ENCODE peak calls at places on chromosome 19, in six cellular contexts. W is neuronal stem cell, M is H1, D is IMR-90, J is H9, P is mesenchymal stem cell. F is an unnamed sample.
A peak's percentile ranks its signal among the peaks of the same experiment; 100 is the strongest.

GRCh38 chr19:2546128-2547032 is 70.5 kb downstream of the GADD45B start:
- DNase-seq in W (peak; percentile 67), M (no peak), D (no peak), J (peak; percentile 78), P (peak; percentile 86), F (peak; percentile 64)

GRCh38 chr19:32220951-32221350 is 124.5 kb upstream of the ZNF507 start:
- DNase-seq in W (no peak), M (no peak), D (no peak), J (no peak), P (no peak), F (no peak)

GRCh38 chr19:40228863-40229262 is 2.4 kb upstream of the CCNP start:
- DNase-seq in W (no peak), M (no peak), D (no peak), J (no peak), P (no peak), F (no peak)

GRCh38 chr19:17448190-17448967 is at the start of gene TMEM221:
- DNase-seq in W (no peak), M (no peak), D (no peak), J (peak; percentile 71), P (peak; percentile 44), F (peak; percentile 66)

GRCh38 chr19:4962085-4962619 is 6.8 kb upstream of the KDM4B start:
- DNase-seq in W (no peak), M (no peak), D (no peak), J (no peak), P (no peak), F (no peak)

GRCh38 chr19:7799640-7800355 is 30.2 kb upstream of the EVI5L start:
- DNase-seq in W (peak; percentile 79), M (peak; percentile 41), D (peak; percentile 81), J (peak; percentile 66), P (peak; percentile 80), F (peak; percentile 80)

GRCh38 chr19:50486823-50487515 is 10.3 kb upstream of the GARIN5A start:
- DNase-seq in W (no peak), M (peak; percentile 88), D (peak; percentile 19), J (peak; percentile 88), P (peak; percentile 23), F (peak; percentile 95)

GRCh38 chr19:17648097-17648660 is 40.0 kb downstream of the UNC13A start:
- DNase-seq in W (no peak), M (no peak), D (no peak), J (peak; percentile 68), P (no peak), F (no peak)

GRCh38 chr19:21912654-21913053 is 76.7 kb upstream of the ZNF43 start:
- DNase-seq in W (no peak), M (no peak), D (no peak), J (no peak), P (no peak), F (no peak)

GRCh38 chr19:33100894-33101644 is 20.1 kb downstream of the GPATCH1 start:
- DNase-seq in W (no peak), M (no peak), D (no peak), J (no peak), P (no peak), F (no peak)

GRCh38 chr19:8020681-8021080 is 15.2 kb upstream of the ELAVL1 start:
- DNase-seq in W (no peak), M (no peak), D (no peak), J (no peak), P (no peak), F (no peak)

GRCh38 chr19:10368101-10368803 is 12.1 kb downstream of the TYK2 start:
- DNase-seq in W (no peak), M (no peak), D (no peak), J (no peak), P (no peak), F (no peak)

GRCh38 chr19:49339364-49340068 is 4.3 kb downstream of the CD37 start:
- DNase-seq in W (peak; percentile 89), M (peak; percentile 92), D (peak; percentile 50), J (peak; percentile 98), P (peak; percentile 70), F (peak; percentile 98)

GRCh38 chr19:1981253-1981652 is 34.3 kb downstream of the BTBD2 start:
- DNase-seq in W (no peak), M (no peak), D (no peak), J (no peak), P (no peak), F (no peak)

GRCh38 chr19:18278521-18279265 is 2.7 kb downstream of the JUND start:
- DNase-seq in W (no peak), M (no peak), D (no peak), J (no peak), P (peak; percentile 82), F (peak; percentile 68)

GRCh38 chr19:8206147-8207087 is 2.8 kb upstream of the CERS4 start:
- DNase-seq in W (no peak), M (no peak), D (no peak), J (peak; percentile 80), P (no peak), F (peak; percentile 60)

GRCh38 chr19:18566953-18567352 is 4.7 kb upstream of the UBA52 start:
- DNase-seq in W (no peak), M (no peak), D (no peak), J (no peak), P (no peak), F (no peak)

GRCh38 chr19:1217366-1217765 is 11.8 kb downstream of the STK11 start:
- DNase-seq in W (no peak), M (no peak), D (no peak), J (no peak), P (no peak), F (no peak)

GRCh38 chr19:49491030-49491803 is 3.8 kb downstream of the RPL13A start:
- DNase-seq in W (no peak), M (no peak), D (no peak), J (no peak), P (no peak), F (no peak)

GRCh38 chr19:46303345-46303701 is 6.5 kb downstream of the HIF3A start:
- DNase-seq in W (no peak), M (no peak), D (no peak), J (no peak), P (no peak), F (no peak)

GRCh38 chr19:19523177-19523576 is 5.5 kb upstream of the YJEFN3 start:
- DNase-seq in W (no peak), M (no peak), D (no peak), J (no peak), P (no peak), F (no peak)

DNA sequence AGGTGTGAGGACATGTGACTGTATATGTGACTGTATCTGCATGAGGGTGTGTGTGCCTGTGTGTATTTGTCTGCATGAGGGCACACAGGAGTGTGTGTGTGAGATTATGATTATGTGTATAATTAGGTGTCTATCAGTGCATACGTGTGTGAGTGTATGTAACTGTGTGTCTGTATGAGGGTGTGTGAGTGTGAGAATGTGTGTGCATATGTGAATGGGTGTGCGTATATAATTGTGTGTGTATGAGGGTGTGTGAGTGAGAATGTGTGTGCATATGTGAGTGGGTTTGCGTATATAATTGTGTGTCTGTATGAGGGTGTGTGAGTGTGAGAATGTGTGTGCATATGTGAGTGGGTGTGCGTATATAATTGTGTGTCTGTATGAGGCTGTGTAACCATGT is 3.0 kb upstream of the ACSBG2 start:
- DNase-seq in W (no peak), M (no peak), D (no peak), J (no peak), P (no peak), F (no peak)
- H3K23ac ChIP-seq in W (no peak overlapping the region), M (no peak overlapping the region), D (no peak overlapping the region), J (no peak overlapping the region), P (no peak overlapping the region), F (no peak overlapping the region)

DNA sequence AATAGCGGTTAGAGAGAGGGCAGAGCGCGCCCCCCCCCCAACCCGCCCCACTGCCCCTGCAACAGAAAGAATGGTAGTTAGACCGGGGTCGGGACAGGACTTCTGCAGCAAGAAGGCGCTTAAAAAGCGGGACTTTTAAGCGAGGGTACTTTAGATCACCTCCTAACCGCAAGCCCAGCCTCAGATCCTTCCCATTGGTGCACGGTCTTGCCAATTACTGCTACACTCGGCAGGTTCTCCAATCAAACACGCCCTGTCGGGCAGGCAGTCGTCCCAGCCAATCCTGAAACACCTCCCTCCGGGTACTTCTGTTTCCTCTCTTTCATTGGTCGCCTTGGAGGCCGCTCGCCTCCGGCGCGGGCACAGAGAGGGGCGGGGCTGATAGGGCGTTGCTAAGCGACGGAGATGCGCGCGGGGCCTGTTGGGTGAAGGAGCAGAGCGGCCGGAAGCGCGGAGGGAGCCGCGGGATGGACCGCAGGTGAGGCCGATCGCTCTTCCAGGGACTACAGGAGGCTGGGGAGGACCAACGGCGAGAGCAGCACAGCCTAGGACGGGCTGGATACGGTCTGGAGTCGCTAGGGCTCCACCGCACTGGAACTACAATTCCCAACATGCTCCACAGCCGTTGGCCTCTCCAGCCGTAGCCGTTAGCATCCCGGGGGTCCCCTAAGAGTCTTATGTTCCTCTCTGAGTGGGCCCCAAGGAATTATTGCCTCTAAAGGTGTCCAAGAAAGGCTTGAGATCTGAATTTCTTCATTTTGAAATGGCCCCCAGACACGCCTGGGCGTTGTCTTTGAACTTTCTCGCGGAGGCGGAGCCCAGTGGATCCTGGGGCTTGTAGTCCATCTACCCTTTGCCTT is at the start of gene PROSER3:
- DNase-seq in W (peak; percentile 98), M (peak; percentile 97), D (peak; percentile 100), J (peak; percentile 99), P (peak; percentile 100), F (peak; percentile 100)
- H4K8ac ChIP-seq in W (peak within 1 kb of the TSS; percentile 82), M (peak within 1 kb of the TSS; percentile 93), D (peak within 1 kb of the TSS; percentile 99), J (no peak within 1 kb of the TSS), P (peak within 1 kb of the TSS; percentile 99), F (peak within 1 kb of the TSS; percentile 39)

GRCh38 chr19:16444273-16444597 is 27.5 kb downstream of the EPS15L1 start:
- DNase-seq in W (no peak), M (no peak), D (no peak), J (no peak), P (no peak), F (no peak)
- H3K23ac ChIP-seq in W (no peak overlapping the region), M (no peak overlapping the region), D (no peak overlapping the region), J (no peak overlapping the region), P (no peak overlapping the region), F (no peak overlapping the region)

DNA sequence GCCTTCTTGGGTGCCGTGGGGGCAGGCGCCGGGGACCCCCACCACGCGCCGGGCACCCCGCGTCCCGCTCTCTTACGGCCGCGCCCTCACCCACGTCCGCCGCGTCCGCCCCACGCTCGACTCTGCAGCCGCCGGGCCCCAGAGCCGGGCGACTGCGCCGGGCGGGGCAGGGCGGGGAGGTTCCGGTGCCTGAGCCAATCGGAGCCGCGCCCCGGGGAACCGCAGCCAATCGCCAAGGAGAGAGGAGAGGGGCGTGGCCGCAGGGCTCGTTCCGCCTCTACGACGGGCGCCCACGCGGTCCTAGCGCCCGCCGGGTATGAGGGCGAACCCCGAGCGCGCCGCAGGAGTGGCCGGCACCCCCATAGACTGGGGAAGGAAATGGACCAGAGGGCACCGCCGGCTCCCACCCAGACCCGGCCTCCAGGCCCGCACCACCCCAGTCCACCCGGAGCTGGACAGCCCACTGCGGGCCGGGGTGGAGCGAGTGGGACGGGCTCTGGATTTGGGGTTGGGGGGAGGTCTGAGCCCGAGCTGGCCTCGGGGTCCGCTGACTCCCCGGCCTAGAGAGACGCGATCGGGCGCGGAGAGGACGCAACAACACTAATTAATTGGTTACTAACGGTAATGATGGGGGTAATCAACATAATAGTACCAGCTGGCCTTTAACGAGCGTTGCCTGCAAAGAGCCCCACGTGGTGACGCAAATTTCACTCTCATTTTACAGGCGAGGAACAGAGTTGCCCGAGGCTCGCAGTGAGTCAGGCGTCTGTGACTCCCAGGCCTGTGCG is at the start of gene MFSD12:
- DNase-seq in W (peak; percentile 91), M (peak; percentile 68), D (peak; percentile 92), J (peak; percentile 90), P (peak; percentile 97), F (peak; percentile 94)
- H4K8ac ChIP-seq in W (no peak within 1 kb of the TSS), M (peak within 1 kb of the TSS; percentile 51), D (peak within 1 kb of the TSS; percentile 93), J (no peak within 1 kb of the TSS), P (peak within 1 kb of the TSS; percentile 94), F (no peak within 1 kb of the TSS)

F was measured in mesendoderm.